ENCODE peak calls at places on chromosomes 13 and 19, in five cellular contexts. K is stimulated activated CD4-positive, alpha-beta T cell treated with anti-CD3 and anti-CD28 coated beads, TNF-alpha, amount 100 ng/mL, for 48 hours; H is NCI-H82; Q is uterus; E is ELR. U is an unnamed sample.

GRCh38 chr19:2532252-2533071 is 56.5 kb downstream of the GADD45B start:
- DNase-seq in K (no peak), Q (no peak), H (no peak), E (peak), U (peak)

GRCh38 chr19:5090780-5091575 is 122.1 kb downstream of the KDM4B start:
- DNase-seq in K (no peak), Q (peak), E (no peak), H (peak), U (no peak)

GRCh38 chr19:49689133-49690072 is at the start of gene ADM5:
- DNase-seq in E (peak), Q (peak), K (no peak), H (peak), U (no peak)

GRCh38 chr19:49512970-49513745 is 697 bp downstream of the FCGRT start:
- DNase-seq in Q (peak), E (no peak), H (peak), K (no peak), U (peak)

GRCh38 chr13:24135674-24136300 is 24.7 kb upstream of the SPATA13 start:
- DNase-seq in H (no peak), K (no peak), E (peak), Q (no peak), U (no peak)

GRCh38 chr19:10612515-10613119 is 12.7 kb upstream of the SLC44A2 start:
- DNase-seq in Q (peak), K (no peak), H (no peak), E (no peak), U (no peak)

GRCh38 chr19:17389957-17390664 is 3.9 kb downstream of the CCDC194 start:
- DNase-seq in E (no peak), Q (no peak), K (no peak), H (peak), U (no peak)

GRCh38 chr19:7759156-7759555 is 3.9 kb upstream of the CLEC4M start:
- DNase-seq in E (no peak), Q (no peak), K (no peak), H (no peak), U (no peak)

GRCh38 chr19:10388957-10389356 is 8.6 kb upstream of the TYK2 start:
- DNase-seq in Q (peak), H (peak), E (peak), K (peak), U (peak)

GRCh38 chr13:68176486-68176885 is 946.4 kb upstream of the PCDH9 start:
- DNase-seq in Q (no peak), H (no peak), E (peak), K (no peak), U (no peak)

GRCh38 chr19:32387701-32388392 is 17.7 kb upstream of the DPY19L3 start:
- DNase-seq in E (peak), K (no peak), H (peak), Q (peak), U (no peak)

GRCh38 chr19:34888091-34888490 is 38.6 kb upstream of the ZNF30 start:
- DNase-seq in Q (no peak), K (no peak), E (no peak), H (no peak), U (no peak)

GRCh38 chr13:103140001-103140671 is 73.9 kb upstream of the SLC10A2 start:
- DNase-seq in H (peak), Q (no peak), E (peak), K (no peak), U (peak)